ENCODE peak calls at places on chromosome 19, in six cellular contexts. P is stimulated activated CD4-positive, alpha-beta T cell treated with anti-CD3 and anti-CD28 coated beads, Interleukin-2, amount 100 ng/mL, for 4 hours; B is tibial artery; L is adrenal gland; W is anterior cingulate cortex; R is EH. A is an unnamed sample.

GRCh38 chr19:497476-497860 is 1.2 kb downstream of the MADCAM1 start:
- DNase-seq in P (no peak), R (no peak), B (no peak), L (no peak), W (no peak), A (no peak)

GRCh38 chr19:10752913-10753285 is 35.0 kb downstream of the DNM2 start:
- DNase-seq in W (no peak), B (no peak), P (no peak), R (no peak), L (no peak), A (no peak)

GRCh38 chr19:4980087-4980486 is 11.2 kb downstream of the KDM4B start:
- DNase-seq in P (no peak), L (no peak), W (no peak), B (no peak), R (peak), A (no peak)

GRCh38 chr19:57776764-57777296 is 7.4 kb downstream of the ZNF586 start:
- DNase-seq in L (no peak), W (no peak), P (no peak), R (no peak), B (no peak), A (no peak)

GRCh38 chr19:50667759-50668231 is 18.6 kb downstream of the C19orf81 start:
- DNase-seq in W (no peak), B (no peak), R (no peak), L (no peak), P (no peak), A (no peak)

GRCh38 chr19:5128251-5128931 is 159.5 kb downstream of the KDM4B start:
- DNase-seq in L (peak), W (no peak), B (peak), R (peak), P (no peak), A (no peak)

GRCh38 chr19:50629801-50630200 is 9.9 kb downstream of the SYT3 start:
- DNase-seq in B (no peak), L (no peak), P (no peak), R (no peak), W (no peak), A (no peak)

GRCh38 chr19:1538978-1539377 is 15.1 kb downstream of the PLK5 start:
- DNase-seq in P (no peak), L (no peak), W (no peak), B (no peak), R (peak), A (no peak)

GRCh38 chr19:19860756-19861390 is 4.8 kb upstream of the ZNF253 start:
- DNase-seq in W (no peak), R (peak), P (peak), B (no peak), L (no peak), A (peak)

GRCh38 chr19:52703917-52704316 is 30.9 kb downstream of the ZNF611 start:
- DNase-seq in L (no peak), P (no peak), W (no peak), B (no peak), R (no peak), A (no peak)

GRCh38 chr19:48391100-48392005 is at the start of gene KDELR1:
- DNase-seq in B (peak), R (peak), W (peak), P (peak), L (peak), A (peak)

GRCh38 chr19:51365211-51366049 is 758 bp downstream of the ETFB start:
- DNase-seq in W (peak), L (peak), B (no peak), R (peak), P (no peak), A (no peak)

GRCh38 chr19:19775891-19776205 is 42.9 kb upstream of the ZNF14 start:
- DNase-seq in W (no peak), L (no peak), R (no peak), P (no peak), B (no peak), A (no peak)

A was measured in activated effector memory CD4-positive, alpha-beta T cell treated with anti-CD3 and anti-CD28 coated beads, Interleukin-2, amount 50 U/mL, for 16 hours.